ENCODE peak calls at places on chromosomes 1 and 21, in five cellular contexts. M is K562, B is GM12878, R is SK-N-SH, H is A549. E is an unnamed sample.

GRCh38 chr1:220874201-220874655 is 5.0 kb upstream of the HLX start:
- DNase-seq in M (peak), B (no peak), R (peak), H (peak), E (peak)

GRCh38 chr1:166705376-166706289 is 133.6 kb upstream of the POGK start:
- DNase-seq in M (peak), B (no peak), R (no peak), H (no peak), E (no peak)

GRCh38 chr1:6300342-6301141 is 39.6 kb upstream of the GPR153 start:
- DNase-seq in M (no peak), B (no peak), R (no peak), H (no peak), E (no peak)

GRCh38 chr1:89259283-89259971 is 13.2 kb downstream of the GBP5 start:
- DNase-seq in M (no peak), B (no peak), R (no peak), H (no peak), E (no peak)

GRCh38 chr1:173410133-173410793 is 66.9 kb upstream of the PRDX6 start:
- DNase-seq in M (no peak), B (no peak), R (no peak), H (no peak), E (peak)

GRCh38 chr1:46399307-46399706 is 5.2 kb downstream of the FAAH start:
- DNase-seq in M (peak), B (no peak), R (peak), H (no peak), E (no peak)

GRCh38 chr1:201746156-201746555 is 82.8 kb upstream of the IPO9 start:
- DNase-seq in M (no peak), B (no peak), R (no peak), H (no peak), E (no peak)

GRCh38 chr1:66316464-66317155 is 217.3 kb upstream of the SGIP1 start:
- DNase-seq in M (no peak), B (no peak), R (no peak), H (no peak), E (peak)

GRCh38 chr1:168623003-168623828 is 46.8 kb downstream of the XCL1 start:
- DNase-seq in M (peak), B (no peak), R (no peak), H (peak), E (peak)

GRCh38 chr1:150233359-150234308 is 2.3 kb downstream of the ANP32E start:
- DNase-seq in M (no peak), B (no peak), R (no peak), H (peak), E (peak)

GRCh38 chr1:3690282-3691065 is 38.2 kb downstream of the TP73 start:
- DNase-seq in M (no peak), B (no peak), R (no peak), H (no peak), E (no peak)

GRCh38 chr1:32142446-32143301 is 34.8 kb downstream of the KPNA6 start:
- DNase-seq in M (peak), B (no peak), R (peak), H (peak), E (peak)

GRCh38 chr1:64550946-64551345 is 81.0 kb downstream of the CACHD1 start:
- DNase-seq in M (no peak), B (no peak), R (no peak), H (no peak), E (no peak)

GRCh38 chr1:248817065-248817464 is 8.7 kb downstream of the SH3BP5L start:
- DNase-seq in M (peak), B (no peak), R (no peak), H (no peak), E (no peak)

GRCh38 chr21:45313015-45313414 is 25.3 kb upstream of the POFUT2 start:
- DNase-seq in M (no peak), B (no peak), R (no peak), H (no peak), E (no peak)

GRCh38 chr1:28437260-28437923 is 67.9 kb downstream of the PHACTR4 start:
- DNase-seq in M (no peak), B (no peak), R (no peak), H (peak), E (peak)

GRCh38 chr1:219660666-219661463 is 48.0 kb upstream of the ZC3H11B start:
- DNase-seq in M (peak), B (peak), R (no peak), H (peak), E (peak)

GRCh38 chr1:7610106-7610731 is 160.9 kb upstream of the VAMP3 start:
- DNase-seq in M (no peak), B (no peak), R (no peak), H (no peak), E (no peak)

GRCh38 chr1:21496063-21496462 is 13.2 kb upstream of the ALPL start:
- DNase-seq in M (no peak), B (no peak), R (no peak), H (no peak), E (no peak)

GRCh38 chr1:62954758-62955157 is 170.8 kb downstream of the ATG4C start:
- DNase-seq in M (peak), B (no peak), R (no peak), H (no peak), E (no peak)

GRCh38 chr1:2786329-2787162 is 14.9 kb downstream of the TTC34 start:
- DNase-seq in M (peak), B (no peak), R (peak), H (no peak), E (no peak)

GRCh38 chr1:244318078-244318477 is 133.6 kb downstream of the ADSS2 start:
- DNase-seq in M (no peak), B (no peak), R (no peak), H (no peak), E (no peak)

GRCh38 chr1:167803358-167804217 is 81.8 kb downstream of the MPZL1 start:
- DNase-seq in M (peak), B (peak), R (peak), H (peak), E (peak)

GRCh38 chr1:197902131-197902453 is 338 bp upstream of the C1orf53 start:
- DNase-seq in M (no peak), B (no peak), R (no peak), H (no peak), E (no peak)

GRCh38 chr1:204077979-204078696 is 5.2 kb downstream of the SOX13 start:
- DNase-seq in M (no peak), B (no peak), R (no peak), H (peak), E (peak)

GRCh38 chr1:211588711-211589110 is 9.8 kb upstream of the SLC30A1 start:
- DNase-seq in M (no peak), B (no peak), R (no peak), H (no peak), E (no peak)

GRCh38 chr1:27001570-27002360 is 8.3 kb downstream of the TRNP1 start:
- DNase-seq in M (no peak), B (peak), R (no peak), H (peak), E (no peak)

DNA sequence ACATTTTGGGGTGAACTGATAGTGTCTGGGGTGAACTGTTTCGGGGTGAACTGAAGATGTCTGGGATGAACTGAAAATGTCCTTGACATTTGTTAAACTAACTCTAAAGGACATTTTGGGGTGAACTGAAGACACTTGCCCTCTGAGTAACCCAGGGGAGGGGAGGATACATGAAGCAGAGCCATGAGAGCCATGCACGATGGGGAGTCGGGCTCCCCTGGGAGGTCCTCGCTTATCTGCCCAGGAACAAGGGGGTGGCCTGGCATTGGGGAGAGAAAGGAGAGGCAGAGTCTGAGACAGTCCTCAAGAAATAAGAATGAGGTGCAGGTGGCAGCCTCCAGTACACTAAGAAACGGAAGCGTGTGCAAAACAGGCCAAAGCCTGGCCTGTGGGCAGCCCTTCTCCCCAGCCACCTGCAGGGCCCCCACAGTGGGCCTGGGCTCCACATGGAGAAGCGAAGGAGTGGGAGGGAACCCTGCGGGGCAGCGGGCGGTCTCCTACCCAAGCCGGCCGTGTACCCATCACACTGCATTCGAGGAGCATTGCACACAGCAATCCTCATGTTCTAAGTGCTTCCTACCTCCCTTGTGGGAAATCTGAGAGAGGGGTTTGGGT is 24.2 kb downstream of the RSPH1 start:
- DNase-seq in M (no peak), B (no peak), R (no peak), H (no peak), E (no peak)
- TF ChIP-seq RFX5 in M (no peak), B (no peak), R (no peak), H (no peak), E (no peak)

GRCh38 chr1:236007781-236008180 is 57.1 kb downstream of the NID1 start:
- DNase-seq in M (no peak), B (no peak), R (no peak), H (no peak), E (no peak)

GRCh38 chr1:236009193-236009592 is 55.7 kb downstream of the NID1 start:
- DNase-seq in M (no peak), B (no peak), R (no peak), H (no peak), E (peak)

GRCh38 chr1:236011641-236012040 is 53.2 kb downstream of the NID1 start:
- DNase-seq in M (no peak), B (no peak), R (no peak), H (no peak), E (no peak)

GRCh38 chr1:236009857-236010256 is 55.0 kb downstream of the NID1 start:
- DNase-seq in M (no peak), B (no peak), R (no peak), H (no peak), E (peak)

DNA sequence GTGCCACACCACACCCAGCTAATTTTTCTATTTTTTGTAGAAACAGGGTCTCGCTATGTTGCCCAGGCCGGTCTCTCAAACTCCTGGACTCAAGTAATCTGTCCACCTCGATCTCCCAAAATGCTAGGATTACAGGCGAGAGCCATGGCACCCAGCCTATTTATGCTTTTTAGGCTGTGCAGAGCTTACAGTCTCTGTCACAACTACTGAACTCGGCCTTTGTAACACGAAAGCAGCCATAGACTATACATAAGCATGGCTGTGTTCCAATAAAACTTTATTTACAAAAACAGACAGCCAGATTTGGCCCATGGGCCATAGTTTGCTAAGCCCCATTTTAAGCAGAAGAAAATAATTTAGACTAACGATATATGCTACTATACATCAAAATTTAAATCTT is 54.4 kb downstream of the NID1 start:
- DNase-seq in M (no peak), B (no peak), R (no peak), H (no peak), E (no peak)
- TF ChIP-seq RCOR1 in M (no peak), B (no peak), R (no peak), H (no peak), E (no peak)

GRCh38 chr1:231702321-231702720 is 75.7 kb downstream of the DISC1 start:
- DNase-seq in M (no peak), B (no peak), R (no peak), H (no peak), E (no peak)

GRCh38 chr1:231695439-231696255 is 69.1 kb downstream of the DISC1 start:
- DNase-seq in M (no peak), B (no peak), R (peak), H (no peak), E (no peak)

GRCh38 chr1:231702804-231703203 is 76.2 kb downstream of the DISC1 start:
- DNase-seq in M (no peak), B (no peak), R (no peak), H (no peak), E (peak)

GRCh38 chr1:231701306-231701705 is 74.7 kb downstream of the DISC1 start:
- DNase-seq in M (no peak), B (no peak), R (no peak), H (no peak), E (no peak)

DNA sequence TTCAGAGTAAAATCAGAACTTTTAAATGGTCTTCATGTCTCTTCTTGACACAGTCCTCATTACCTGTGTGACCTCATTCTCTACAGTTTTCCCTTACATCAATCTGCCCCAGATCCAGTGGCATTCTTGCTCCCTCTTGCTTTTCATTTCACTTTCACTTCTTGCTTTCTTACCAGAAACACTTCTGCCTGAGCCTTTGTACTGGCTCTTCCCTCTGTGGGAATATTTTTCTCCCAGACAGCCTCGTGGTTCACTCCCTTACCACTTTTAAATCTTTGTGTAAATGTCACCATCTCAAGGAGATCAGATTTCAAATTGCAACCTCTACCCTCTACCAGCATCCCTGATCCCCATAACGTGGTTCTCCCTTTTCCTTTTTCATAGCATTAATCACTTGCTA is 73.2 kb downstream of the DISC1 start:
- DNase-seq in M (no peak), B (no peak), R (no peak), H (no peak), E (peak)
- TF ChIP-seq RAD21 in M (no peak), B (no peak), R (no peak), H (no peak), E (no peak)

GRCh38 chr1:236089046-236089773 is 24.3 kb upstream of the NID1 start:
- DNase-seq in M (no peak), B (no peak), R (no peak), H (peak), E (peak)
- TF ChIP-seq RFX5 in M (no peak), B (no peak), R (no peak), H (no peak), E (no peak)